ENCODE peak calls at places on chromosomes 1 and 21, in eight cellular contexts. One of them, this sample, is unnamed.

GRCh38 chr1:47650205-47650604 is 212.4 kb downstream of the FOXD2 start:
- DNase-seq in lower lobe of right lung: peak; percentile 77
- DNase-seq in WTC11: no peak
- DNase-seq in left ventricle myocardium inferior: no peak
- DNase-seq in progenitor cell of endocrine pancreas: no peak
- DNase-seq in GM13977: no peak
- DNase-seq in bronchial epithelial cell: peak; percentile 99
- DNase-seq in RWPE1: peak; percentile 92
- DNase-seq in this sample: no peak

GRCh38 chr1:230011333-230012092 is 55.5 kb upstream of the GALNT2 start:
- DNase-seq in lower lobe of right lung: no peak
- DNase-seq in WTC11: no peak
- DNase-seq in left ventricle myocardium inferior: no peak
- DNase-seq in progenitor cell of endocrine pancreas: no peak
- DNase-seq in GM13977: no peak
- DNase-seq in bronchial epithelial cell: no peak
- DNase-seq in RWPE1: no peak
- DNase-seq in this sample: no peak

GRCh38 chr1:20343149-20343936 is 52.7 kb downstream of the VWA5B1 start:
- DNase-seq in lower lobe of right lung: no peak
- DNase-seq in WTC11: peak; percentile 89
- DNase-seq in left ventricle myocardium inferior: peak; percentile 37
- DNase-seq in progenitor cell of endocrine pancreas: no peak
- DNase-seq in GM13977: peak; percentile 71
- DNase-seq in bronchial epithelial cell: no peak
- DNase-seq in RWPE1: peak; percentile 40
- DNase-seq in this sample: peak; percentile 41

GRCh38 chr1:28553229-28553930 is 495 bp downstream of the TRNAU1AP start:
- DNase-seq in lower lobe of right lung: peak; percentile 63
- DNase-seq in WTC11: peak; percentile 59
- DNase-seq in left ventricle myocardium inferior: peak; percentile 26
- DNase-seq in progenitor cell of endocrine pancreas: peak; percentile 13
- DNase-seq in GM13977: peak; percentile 65
- DNase-seq in bronchial epithelial cell: peak; percentile 73
- DNase-seq in RWPE1: peak; percentile 50
- DNase-seq in this sample: peak; percentile 49

GRCh38 chr1:229191066-229191674 is 79.7 kb upstream of the RAB4A start:
- DNase-seq in lower lobe of right lung: no peak
- DNase-seq in WTC11: peak; percentile 39
- DNase-seq in left ventricle myocardium inferior: no peak
- DNase-seq in progenitor cell of endocrine pancreas: no peak
- DNase-seq in GM13977: no peak
- DNase-seq in bronchial epithelial cell: peak; percentile 87
- DNase-seq in RWPE1: peak; percentile 31
- DNase-seq in this sample: no peak

GRCh38 chr1:10866314-10867091 is 70.1 kb upstream of the CASZ1 start:
- DNase-seq in lower lobe of right lung: no peak
- DNase-seq in WTC11: peak; percentile 69
- DNase-seq in left ventricle myocardium inferior: no peak
- DNase-seq in progenitor cell of endocrine pancreas: no peak
- DNase-seq in GM13977: peak; percentile 51
- DNase-seq in bronchial epithelial cell: peak; percentile 28
- DNase-seq in RWPE1: peak; percentile 33
- DNase-seq in this sample: peak; percentile 64

GRCh38 chr1:228283043-228283371 is 75.2 kb downstream of the OBSCN start:
- DNase-seq in lower lobe of right lung: peak; percentile 36
- DNase-seq in WTC11: peak; percentile 48
- DNase-seq in left ventricle myocardium inferior: peak; percentile 13
- DNase-seq in progenitor cell of endocrine pancreas: no peak
- DNase-seq in GM13977: no peak
- DNase-seq in bronchial epithelial cell: no peak
- DNase-seq in RWPE1: no peak
- DNase-seq in this sample: no peak

GRCh38 chr21:26795398-26795790 is 49.8 kb downstream of the ADAMTS1 start:
- DNase-seq in lower lobe of right lung: no peak
- DNase-seq in WTC11: no peak
- DNase-seq in left ventricle myocardium inferior: no peak
- DNase-seq in progenitor cell of endocrine pancreas: no peak
- DNase-seq in GM13977: no peak
- DNase-seq in bronchial epithelial cell: no peak
- DNase-seq in RWPE1: no peak
- DNase-seq in this sample: no peak

GRCh38 chr1:1550591-1551432 is 10.4 kb upstream of the TMEM240 start:
- DNase-seq in lower lobe of right lung: no peak
- DNase-seq in WTC11: no peak
- DNase-seq in left ventricle myocardium inferior: no peak
- DNase-seq in progenitor cell of endocrine pancreas: no peak
- DNase-seq in GM13977: no peak
- DNase-seq in bronchial epithelial cell: no peak
- DNase-seq in RWPE1: no peak
- DNase-seq in this sample: no peak

GRCh38 chr21:36461277-36461917 is 18.5 kb downstream of the CLDN14 start:
- DNase-seq in lower lobe of right lung: no peak
- DNase-seq in WTC11: no peak
- DNase-seq in left ventricle myocardium inferior: no peak
- DNase-seq in progenitor cell of endocrine pancreas: no peak
- DNase-seq in GM13977: no peak
- DNase-seq in bronchial epithelial cell: no peak
- DNase-seq in RWPE1: no peak
- DNase-seq in this sample: no peak

GRCh38 chr1:64059556-64059955 is 143.9 kb upstream of the UBE2U start:
- DNase-seq in lower lobe of right lung: no peak
- DNase-seq in WTC11: no peak
- DNase-seq in left ventricle myocardium inferior: no peak
- DNase-seq in progenitor cell of endocrine pancreas: no peak
- DNase-seq in GM13977: no peak
- DNase-seq in bronchial epithelial cell: no peak
- DNase-seq in RWPE1: no peak
- DNase-seq in this sample: no peak

GRCh38 chr21:37644666-37645065 is 271.6 kb downstream of the KCNJ6 start:
- DNase-seq in lower lobe of right lung: no peak
- DNase-seq in WTC11: no peak
- DNase-seq in left ventricle myocardium inferior: no peak
- DNase-seq in progenitor cell of endocrine pancreas: no peak
- DNase-seq in GM13977: no peak
- DNase-seq in bronchial epithelial cell: no peak
- DNase-seq in RWPE1: no peak
- DNase-seq in this sample: no peak

GRCh38 chr1:228377664-228378452 is 28.8 kb downstream of the TRIM11 start:
- DNase-seq in lower lobe of right lung: peak; percentile 71
- DNase-seq in WTC11: no peak
- DNase-seq in left ventricle myocardium inferior: no peak
- DNase-seq in progenitor cell of endocrine pancreas: peak; percentile 50
- DNase-seq in GM13977: no peak
- DNase-seq in bronchial epithelial cell: no peak
- DNase-seq in RWPE1: no peak
- DNase-seq in this sample: peak; percentile 27

GRCh38 chr1:54995835-54996234 is 2.9 kb upstream of the BSND start:
- DNase-seq in lower lobe of right lung: no peak
- DNase-seq in WTC11: no peak
- DNase-seq in left ventricle myocardium inferior: no peak
- DNase-seq in progenitor cell of endocrine pancreas: no peak
- DNase-seq in GM13977: no peak
- DNase-seq in bronchial epithelial cell: no peak
- DNase-seq in RWPE1: no peak
- DNase-seq in this sample: peak; percentile 56

GRCh38 chr1:20380616-20381035 is 90.0 kb downstream of the VWA5B1 start:
- DNase-seq in lower lobe of right lung: no peak
- DNase-seq in WTC11: no peak
- DNase-seq in left ventricle myocardium inferior: no peak
- DNase-seq in progenitor cell of endocrine pancreas: no peak
- DNase-seq in GM13977: no peak
- DNase-seq in bronchial epithelial cell: peak; percentile 46
- DNase-seq in RWPE1: peak; percentile 52
- DNase-seq in this sample: no peak

GRCh38 chr1:20603473-20604464 is 14.9 kb downstream of the CDA start:
- DNase-seq in lower lobe of right lung: no peak
- DNase-seq in WTC11: no peak
- DNase-seq in left ventricle myocardium inferior: no peak
- DNase-seq in progenitor cell of endocrine pancreas: no peak
- DNase-seq in GM13977: no peak
- DNase-seq in bronchial epithelial cell: peak; percentile 95
- DNase-seq in RWPE1: peak; percentile 68
- DNase-seq in this sample: no peak

GRCh38 chr1:223483511-223483910 is 90.3 kb downstream of the CCDC185 start:
- DNase-seq in lower lobe of right lung: no peak
- DNase-seq in WTC11: no peak
- DNase-seq in left ventricle myocardium inferior: no peak
- DNase-seq in progenitor cell of endocrine pancreas: no peak
- DNase-seq in GM13977: no peak
- DNase-seq in bronchial epithelial cell: no peak
- DNase-seq in RWPE1: no peak
- DNase-seq in this sample: no peak

GRCh38 chr1:223487514-223488259 is 94.5 kb downstream of the CCDC185 start:
- DNase-seq in lower lobe of right lung: no peak
- DNase-seq in WTC11: no peak
- DNase-seq in left ventricle myocardium inferior: no peak
- DNase-seq in progenitor cell of endocrine pancreas: no peak
- DNase-seq in GM13977: no peak
- DNase-seq in bronchial epithelial cell: no peak
- DNase-seq in RWPE1: no peak
- DNase-seq in this sample: no peak

GRCh38 chr1:223489439-223489838 is 96.2 kb downstream of the CCDC185 start:
- DNase-seq in lower lobe of right lung: no peak
- DNase-seq in WTC11: no peak
- DNase-seq in left ventricle myocardium inferior: no peak
- DNase-seq in progenitor cell of endocrine pancreas: no peak
- DNase-seq in GM13977: no peak
- DNase-seq in bronchial epithelial cell: no peak
- DNase-seq in RWPE1: no peak
- DNase-seq in this sample: no peak

GRCh38 chr1:223482766-223483165 is 89.6 kb downstream of the CCDC185 start:
- DNase-seq in lower lobe of right lung: no peak
- DNase-seq in WTC11: no peak
- DNase-seq in left ventricle myocardium inferior: no peak
- DNase-seq in progenitor cell of endocrine pancreas: no peak
- DNase-seq in GM13977: no peak
- DNase-seq in bronchial epithelial cell: peak; percentile 34
- DNase-seq in RWPE1: no peak
- DNase-seq in this sample: no peak

GRCh38 chr1:223486366-223486765 is 93.2 kb downstream of the CCDC185 start:
- DNase-seq in lower lobe of right lung: no peak
- DNase-seq in WTC11: no peak
- DNase-seq in left ventricle myocardium inferior: no peak
- DNase-seq in progenitor cell of endocrine pancreas: no peak
- DNase-seq in GM13977: no peak
- DNase-seq in bronchial epithelial cell: no peak
- DNase-seq in RWPE1: no peak
- DNase-seq in this sample: no peak
- TF ChIP-seq CTCF in lower lobe of right lung: no peak
- TF ChIP-seq CTCF in WTC11: peak; percentile 11
- TF ChIP-seq CTCF in left ventricle myocardium inferior: no peak
- TF ChIP-seq CTCF in progenitor cell of endocrine pancreas: peak; percentile 39
- TF ChIP-seq CTCF in GM13977: no peak
- TF ChIP-seq CTCF in bronchial epithelial cell: peak; percentile 19
- TF ChIP-seq CTCF in RWPE1: no peak
- TF ChIP-seq CTCF in this sample: no peak

DNA sequence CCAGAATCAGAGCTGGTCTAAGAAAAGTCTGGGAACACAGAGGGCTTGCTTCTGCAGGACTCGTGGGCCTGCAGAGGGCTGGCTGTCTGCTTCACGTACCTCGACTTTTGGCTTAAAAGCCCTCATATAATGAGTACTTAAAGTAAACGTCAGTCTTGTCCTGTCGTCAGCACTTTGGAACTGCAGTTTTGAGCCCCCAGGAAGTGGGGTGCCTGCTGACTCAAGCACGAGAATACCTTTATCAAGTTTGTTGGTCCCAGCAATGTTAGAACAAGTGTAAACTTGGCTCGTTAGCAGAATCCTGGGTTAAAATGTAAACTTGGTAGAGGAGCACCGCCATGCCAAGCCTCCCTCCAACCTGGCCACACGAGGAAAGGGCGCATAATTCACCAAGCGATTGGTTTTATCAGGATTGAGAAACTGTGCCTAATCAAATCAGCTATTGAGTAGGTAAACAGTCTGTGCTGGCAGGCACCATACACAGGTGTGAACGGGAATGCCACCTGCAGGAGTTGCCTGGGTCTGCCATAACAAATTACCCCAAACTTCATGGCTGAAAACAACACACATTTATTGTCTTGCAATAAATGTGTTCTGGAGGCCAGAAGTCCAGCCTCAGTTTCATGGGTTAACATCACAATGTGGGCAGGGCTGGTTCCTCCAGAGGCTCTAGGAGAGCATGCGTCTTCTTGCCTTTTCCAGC is 45.0 kb upstream of the FHAD1 start:
- DNase-seq in lower lobe of right lung: no peak
- DNase-seq in WTC11: no peak
- DNase-seq in left ventricle myocardium inferior: no peak
- DNase-seq in progenitor cell of endocrine pancreas: no peak
- DNase-seq in GM13977: no peak
- DNase-seq in bronchial epithelial cell: peak; percentile 67
- DNase-seq in RWPE1: no peak
- DNase-seq in this sample: no peak
- TF ChIP-seq CTCF in lower lobe of right lung: no peak
- TF ChIP-seq CTCF in WTC11: no peak
- TF ChIP-seq CTCF in left ventricle myocardium inferior: no peak
- TF ChIP-seq CTCF in progenitor cell of endocrine pancreas: no peak
- TF ChIP-seq CTCF in GM13977: no peak
- TF ChIP-seq CTCF in bronchial epithelial cell: peak; percentile 18
- TF ChIP-seq CTCF in RWPE1: no peak
- TF ChIP-seq CTCF in this sample: no peak

DNA sequence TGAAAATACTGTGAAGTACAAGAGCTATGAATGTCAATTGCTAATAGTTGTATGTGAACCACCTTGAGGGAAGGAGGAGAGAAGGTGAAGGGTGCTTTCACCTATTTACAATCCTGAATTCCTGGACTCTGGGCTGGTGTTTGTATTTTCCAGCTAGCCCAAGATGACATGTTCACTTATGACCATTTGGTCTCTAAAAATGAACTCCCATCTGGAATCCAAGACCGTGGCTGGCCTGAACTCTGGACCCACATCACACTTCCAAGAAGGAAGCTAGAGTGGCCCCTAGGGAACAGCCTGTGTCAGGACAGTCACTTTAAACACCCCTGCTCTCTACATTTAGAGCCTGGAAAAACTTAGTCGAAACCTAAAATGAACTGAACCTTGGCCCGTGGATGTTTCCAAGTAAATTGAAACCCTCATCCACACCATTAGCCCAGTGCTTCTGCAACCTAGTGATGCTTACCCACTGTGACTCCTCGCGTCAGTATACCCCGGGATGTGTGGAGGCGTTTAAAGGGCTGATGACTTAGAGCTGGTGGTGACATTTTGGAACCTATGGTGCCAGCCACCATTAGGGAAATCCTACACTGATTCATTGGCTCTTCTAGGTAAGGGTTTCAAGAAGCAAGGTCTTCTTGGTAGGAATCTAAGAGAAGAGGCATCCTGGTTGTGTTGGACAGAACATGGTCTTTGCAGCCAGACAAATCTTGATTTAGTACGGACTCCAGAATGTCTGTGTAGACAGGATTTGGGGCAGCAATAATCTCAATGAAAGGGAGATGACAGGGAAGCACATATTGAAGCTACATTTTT is 171.5 kb upstream of the IRF2BP2 start:
- DNase-seq in lower lobe of right lung: no peak
- DNase-seq in WTC11: no peak
- DNase-seq in left ventricle myocardium inferior: no peak
- DNase-seq in progenitor cell of endocrine pancreas: no peak
- DNase-seq in GM13977: no peak
- DNase-seq in bronchial epithelial cell: no peak
- DNase-seq in RWPE1: no peak
- DNase-seq in this sample: peak; percentile 84
- TF ChIP-seq CTCF in lower lobe of right lung: no peak
- TF ChIP-seq CTCF in WTC11: no peak
- TF ChIP-seq CTCF in left ventricle myocardium inferior: no peak
- TF ChIP-seq CTCF in progenitor cell of endocrine pancreas: no peak
- TF ChIP-seq CTCF in GM13977: no peak
- TF ChIP-seq CTCF in bronchial epithelial cell: no peak
- TF ChIP-seq CTCF in RWPE1: no peak
- TF ChIP-seq CTCF in this sample: no peak

GRCh38 chr1:233518344-233518743 is 95.6 kb upstream of the KCNK1 start:
- DNase-seq in lower lobe of right lung: no peak
- DNase-seq in WTC11: peak; percentile 71
- DNase-seq in left ventricle myocardium inferior: no peak
- DNase-seq in progenitor cell of endocrine pancreas: no peak
- DNase-seq in GM13977: peak; percentile 32
- DNase-seq in bronchial epithelial cell: peak; percentile 32
- DNase-seq in RWPE1: peak; percentile 12
- DNase-seq in this sample: peak; percentile 55
- TF ChIP-seq CTCF in lower lobe of right lung: peak; percentile 44
- TF ChIP-seq CTCF in WTC11: peak; percentile 71
- TF ChIP-seq CTCF in left ventricle myocardium inferior: peak; percentile 65
- TF ChIP-seq CTCF in progenitor cell of endocrine pancreas: peak; percentile 60
- TF ChIP-seq CTCF in GM13977: peak; percentile 61
- TF ChIP-seq CTCF in bronchial epithelial cell: peak; percentile 54
- TF ChIP-seq CTCF in RWPE1: peak; percentile 18
- TF ChIP-seq CTCF in this sample: peak; percentile 71

This sample was measured in activated CD8-positive, alpha-beta T cell treated with anti-CD3 and anti-CD28 coated beads for 36 hours.